ENCODE peak calls at places on chromosomes 7 and 10, in four cellular contexts. One of them, this sample, is unnamed.

GRCh38 chr7:129146237-129146979 is 1.9 kb downstream of the TSPAN33 start:
- DNase-seq in HepG2: no peak
- DNase-seq in K562: no peak
- DNase-seq in GM12878: peak; percentile 88
- DNase-seq in this sample: no peak

GRCh38 chr10:58756126-58756525 is 243.5 kb downstream of the BICC1 start:
- DNase-seq in K562: no peak
- DNase-seq in HepG2: no peak
- DNase-seq in GM12878: no peak
- DNase-seq in this sample: no peak

GRCh38 chr10:62653254-62653653 is 151.3 kb upstream of the ADO start:
- DNase-seq in HepG2: no peak
- DNase-seq in GM12878: peak; percentile 97
- DNase-seq in K562: no peak
- DNase-seq in this sample: no peak

GRCh38 chr10:119942973-119943372 is 50.4 kb downstream of the SEC23IP start:
- DNase-seq in GM12878: no peak
- DNase-seq in HepG2: no peak
- DNase-seq in K562: no peak
- DNase-seq in this sample: no peak

GRCh38 chr10:124242365-124242764 is 149.0 kb upstream of the CHST15 start:
- DNase-seq in K562: no peak
- DNase-seq in GM12878: no peak
- DNase-seq in HepG2: no peak
- DNase-seq in this sample: no peak

GRCh38 chr10:28776519-28776918 is 99.2 kb downstream of the BAMBI start:
- DNase-seq in K562: no peak
- DNase-seq in HepG2: no peak
- DNase-seq in GM12878: no peak
- DNase-seq in this sample: no peak

GRCh38 chr10:90319188-90319914 is 538.5 kb downstream of the HTR7 start:
- DNase-seq in K562: no peak
- DNase-seq in GM12878: peak; percentile 48
- DNase-seq in HepG2: peak; percentile 43
- DNase-seq in this sample: peak; percentile 23

GRCh38 chr7:31633894-31634494 is 53.0 kb upstream of the PPP1R17 start:
- DNase-seq in K562: peak; percentile 56
- DNase-seq in GM12878: no peak
- DNase-seq in HepG2: peak; percentile 56
- DNase-seq in this sample: peak; percentile 63

DNA sequence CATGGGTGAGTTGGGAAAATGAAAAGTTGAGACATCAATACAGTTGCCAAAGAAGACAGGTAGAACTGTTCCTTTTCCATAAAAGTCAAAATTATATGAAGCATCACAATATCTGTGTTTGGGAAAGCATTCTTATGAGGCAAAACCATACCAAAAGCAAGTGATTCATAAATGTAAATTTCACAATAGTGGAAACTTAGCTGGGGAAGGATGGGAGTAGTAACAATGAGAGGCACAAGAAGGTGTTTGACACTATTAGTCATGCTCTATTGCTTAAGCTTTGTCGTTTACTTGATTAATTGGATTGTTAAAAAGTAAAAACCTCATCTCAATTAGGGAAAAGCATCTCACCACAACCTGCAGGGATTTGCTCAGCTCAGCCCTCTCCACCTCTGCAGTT is 240.2 kb downstream of the C7orf25 start:
- DNase-seq in GM12878: no peak
- DNase-seq in K562: no peak
- DNase-seq in HepG2: no peak
- DNase-seq in this sample: no peak
- TF ChIP-seq BHLHE40 in GM12878: no peak
- TF ChIP-seq BHLHE40 in K562: no peak
- TF ChIP-seq BHLHE40 in HepG2: no peak
- TF ChIP-seq BHLHE40 in this sample: no peak

GRCh38 chr10:118110750-118111149 is 64.0 kb upstream of the RAB11FIP2 start:
- DNase-seq in GM12878: no peak
- DNase-seq in K562: no peak
- DNase-seq in HepG2: no peak
- DNase-seq in this sample: no peak

GRCh38 chr10:118106426-118106825 is 59.7 kb upstream of the RAB11FIP2 start:
- DNase-seq in K562: peak; percentile 51
- DNase-seq in GM12878: no peak
- DNase-seq in HepG2: peak; percentile 20
- DNase-seq in this sample: peak; percentile 39

GRCh38 chr10:118107541-118107940 is 60.8 kb upstream of the RAB11FIP2 start:
- DNase-seq in HepG2: no peak
- DNase-seq in K562: no peak
- DNase-seq in GM12878: no peak
- DNase-seq in this sample: no peak

GRCh38 chr10:118107040-118107439 is 60.3 kb upstream of the RAB11FIP2 start:
- DNase-seq in K562: no peak
- DNase-seq in HepG2: no peak
- DNase-seq in GM12878: no peak
- DNase-seq in this sample: no peak

DNA sequence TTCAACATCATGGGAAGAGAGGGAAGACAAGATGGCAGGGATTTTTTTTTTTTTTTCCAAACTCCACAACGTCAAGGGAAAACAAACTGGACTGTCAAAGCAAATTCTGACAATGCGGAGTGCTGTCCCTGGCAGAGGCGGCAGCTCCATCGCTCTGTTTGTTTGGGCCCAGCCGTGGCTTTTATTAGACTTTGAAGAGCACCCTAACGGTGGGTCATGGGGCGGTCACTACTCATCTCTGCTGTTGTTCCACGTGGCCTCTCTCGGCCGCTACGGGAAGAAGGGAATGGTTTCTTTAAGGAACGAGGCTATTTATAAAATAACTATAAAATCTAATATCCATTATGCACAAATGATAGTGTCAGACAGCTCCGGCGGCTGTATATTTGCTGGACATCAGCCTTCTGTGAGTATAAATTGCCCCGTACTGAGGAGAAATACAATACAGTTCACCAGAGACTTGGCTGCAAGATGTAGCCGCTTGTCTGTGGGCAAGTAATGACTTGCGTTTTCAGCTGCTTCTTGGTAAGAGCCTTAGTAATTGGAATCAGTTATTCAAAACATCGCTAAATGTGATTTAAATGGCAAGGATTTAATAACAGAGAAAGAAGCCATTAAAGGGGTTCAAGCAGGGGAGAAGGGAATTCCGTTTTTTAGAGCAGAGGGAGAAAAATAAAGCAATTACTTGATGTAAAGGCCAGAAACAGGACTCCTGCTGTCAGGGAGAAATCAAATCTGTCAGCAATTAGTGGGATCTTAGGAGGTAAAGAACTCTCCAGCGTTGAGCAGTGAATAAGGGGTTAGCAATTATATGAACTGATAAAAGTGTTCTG is 61.7 kb upstream of the RAB11FIP2 start:
- DNase-seq in GM12878: no peak
- DNase-seq in K562: peak; percentile 62
- DNase-seq in HepG2: no peak
- DNase-seq in this sample: peak; percentile 61
- TF ChIP-seq FOXK2 in GM12878: no peak
- TF ChIP-seq FOXK2 in K562: no peak
- TF ChIP-seq FOXK2 in HepG2: no peak
- TF ChIP-seq FOXK2 in this sample: no peak

GRCh38 chr7:40709077-40709964 is 574.5 kb downstream of the SUGCT start:
- DNase-seq in K562: no peak
- DNase-seq in HepG2: no peak
- DNase-seq in GM12878: no peak
- DNase-seq in this sample: no peak

GRCh38 chr7:40716052-40716451 is 581.2 kb downstream of the SUGCT start:
- DNase-seq in HepG2: no peak
- DNase-seq in K562: no peak
- DNase-seq in GM12878: no peak
- DNase-seq in this sample: no peak

GRCh38 chr7:40714338-40715052 is 579.7 kb downstream of the SUGCT start:
- DNase-seq in GM12878: no peak
- DNase-seq in K562: no peak
- DNase-seq in HepG2: no peak
- DNase-seq in this sample: no peak

GRCh38 chr7:40715053-40715430 is 580.2 kb downstream of the SUGCT start:
- DNase-seq in GM12878: no peak
- DNase-seq in HepG2: no peak
- DNase-seq in K562: no peak
- DNase-seq in this sample: no peak

GRCh38 chr7:40711706-40712105 is 576.9 kb downstream of the SUGCT start:
- DNase-seq in HepG2: no peak
- DNase-seq in K562: no peak
- DNase-seq in GM12878: no peak
- DNase-seq in this sample: no peak
- TF ChIP-seq FOXM1 in HepG2: no peak
- TF ChIP-seq FOXM1 in K562: no peak
- TF ChIP-seq FOXM1 in GM12878: no peak
- TF ChIP-seq FOXM1 in this sample: no peak

DNA sequence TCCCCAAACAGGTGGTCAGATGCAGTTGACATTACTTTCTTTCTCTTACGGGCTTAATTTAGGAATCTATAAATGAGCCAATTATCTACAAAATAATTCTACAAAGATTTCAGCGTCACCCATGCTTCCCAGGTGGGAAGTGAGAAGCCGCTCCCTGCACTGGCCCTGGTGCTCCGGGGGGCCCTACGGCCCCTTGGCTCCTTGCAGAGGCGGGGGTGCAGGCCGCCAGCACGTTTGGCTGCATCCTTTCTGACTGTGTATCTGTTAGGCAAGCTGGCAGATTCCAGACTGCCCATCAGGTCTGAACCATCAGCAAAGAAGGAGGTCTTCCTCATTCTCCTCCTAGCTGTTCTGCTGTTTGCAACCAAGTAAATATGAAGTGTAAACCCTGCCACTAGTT is 16.3 kb downstream of the VWC2 start:
- DNase-seq in HepG2: no peak
- DNase-seq in K562: no peak
- DNase-seq in GM12878: no peak
- DNase-seq in this sample: no peak
- TF ChIP-seq BHLHE40 in HepG2: no peak
- TF ChIP-seq BHLHE40 in K562: no peak
- TF ChIP-seq BHLHE40 in GM12878: no peak
- TF ChIP-seq BHLHE40 in this sample: no peak

GRCh38 chr10:25016349-25017246 is at the start of gene THNSL1:
- DNase-seq in HepG2: peak; percentile 97
- DNase-seq in K562: peak; percentile 99
- DNase-seq in GM12878: peak; percentile 90
- DNase-seq in this sample: peak; percentile 97

GRCh38 chr10:25017661-25018060 is 1.2 kb downstream of the THNSL1 start:
- DNase-seq in K562: peak; percentile 41
- DNase-seq in GM12878: no peak
- DNase-seq in HepG2: no peak
- DNase-seq in this sample: no peak

GRCh38 chr10:25015927-25016348 is at the start of gene ENKUR:
- DNase-seq in GM12878: no peak
- DNase-seq in HepG2: peak; percentile 84
- DNase-seq in K562: peak; percentile 95
- DNase-seq in this sample: peak; percentile 87

GRCh38 chr10:25018703-25019102 is 2.3 kb downstream of the THNSL1 start:
- DNase-seq in K562: peak; percentile 8
- DNase-seq in HepG2: no peak
- DNase-seq in GM12878: no peak
- DNase-seq in this sample: no peak

GRCh38 chr10:25017247-25017590 is 807 bp downstream of the THNSL1 start:
- DNase-seq in HepG2: no peak
- DNase-seq in K562: peak; percentile 52
- DNase-seq in GM12878: peak; percentile 20
- DNase-seq in this sample: peak; percentile 16
- TF ChIP-seq FOXK2 in HepG2: no peak
- TF ChIP-seq FOXK2 in K562: no peak
- TF ChIP-seq FOXK2 in GM12878: no peak
- TF ChIP-seq FOXK2 in this sample: no peak

GRCh38 chr7:2013381-2014311 is 219.1 kb downstream of the MAD1L1 start:
- DNase-seq in GM12878: no peak
- DNase-seq in HepG2: no peak
- DNase-seq in K562: no peak
- DNase-seq in this sample: no peak

GRCh38 chr7:2012044-2012900 is 220.5 kb downstream of the MAD1L1 start:
- DNase-seq in K562: no peak
- DNase-seq in GM12878: no peak
- DNase-seq in HepG2: no peak
- DNase-seq in this sample: no peak

GRCh38 chr7:2014391-2015241 is 218.1 kb downstream of the MAD1L1 start:
- DNase-seq in K562: no peak
- DNase-seq in GM12878: no peak
- DNase-seq in HepG2: no peak
- DNase-seq in this sample: no peak

GRCh38 chr7:2011266-2012043 is 221.3 kb downstream of the MAD1L1 start:
- DNase-seq in K562: no peak
- DNase-seq in HepG2: no peak
- DNase-seq in GM12878: no peak
- DNase-seq in this sample: no peak

DNA sequence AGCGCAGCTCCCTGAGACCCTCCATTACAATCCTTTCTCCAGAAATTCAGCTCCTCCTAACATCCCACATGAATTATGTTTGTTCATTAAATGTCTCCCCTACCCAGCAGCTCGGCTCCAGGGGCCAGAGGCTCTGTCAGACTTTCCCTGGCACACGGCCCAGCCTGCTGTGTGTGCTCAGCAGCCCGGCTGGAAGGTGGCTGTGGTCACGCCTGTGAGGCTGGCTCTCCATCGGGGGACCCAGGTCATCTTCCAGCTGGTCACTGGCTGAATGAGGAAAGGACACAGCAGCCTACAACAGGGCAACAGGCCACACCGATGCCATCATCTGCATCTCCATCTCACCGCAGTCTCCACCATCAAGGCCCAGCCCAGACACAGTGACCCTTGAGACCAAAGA is 219.8 kb downstream of the MAD1L1 start:
- DNase-seq in K562: no peak
- DNase-seq in GM12878: no peak
- DNase-seq in HepG2: no peak
- DNase-seq in this sample: no peak
- TF ChIP-seq FOXM1 in K562: no peak
- TF ChIP-seq FOXM1 in GM12878: no peak
- TF ChIP-seq FOXM1 in HepG2: no peak
- TF ChIP-seq FOXM1 in this sample: no peak

GRCh38 chr10:121154846-121155245 is 303.7 kb downstream of the WDR11 start:
- DNase-seq in GM12878: no peak
- DNase-seq in HepG2: peak; percentile 72
- DNase-seq in K562: no peak
- DNase-seq in this sample: no peak
- TF ChIP-seq BHLHE40 in GM12878: no peak
- TF ChIP-seq BHLHE40 in HepG2: peak; percentile 96
- TF ChIP-seq BHLHE40 in K562: no peak
- TF ChIP-seq BHLHE40 in this sample: no peak

This sample was measured in HEK293T.